ENCODE peak calls at places on chromosomes 5 and 9, in six cellular contexts. N, M, K, W, G and V are unnamed samples.

GRCh38 chr9:117720066-117720465 is 15.9 kb downstream of the TLR4 start:
- DNase-seq in N (no peak), M (no peak), K (peak), G (no peak), W (no peak), V (no peak)

GRCh38 chr5:72848474-72849428 is 32.3 kb downstream of the TNPO1 start:
- DNase-seq in W (peak), N (peak), K (peak), G (peak), M (peak), V (peak)

GRCh38 chr5:163677092-163677491 is 171.7 kb downstream of the MAT2B start:
- DNase-seq in G (no peak), M (no peak), K (no peak), W (no peak), N (no peak), V (no peak)

GRCh38 chr9:85569988-85570387 is 171.8 kb downstream of the AGTPBP1 start:
- DNase-seq in K (peak), M (peak), N (no peak), G (peak), W (no peak), V (peak)

GRCh38 chr5:109688647-109688998 is 1.1 kb upstream of the MAN2A1 start:
- DNase-seq in W (no peak), M (no peak), K (no peak), G (no peak), N (no peak), V (peak)

GRCh38 chr9:120882935-120883607 is 6.1 kb upstream of the PHF19 start:
- DNase-seq in M (no peak), N (no peak), K (no peak), W (no peak), G (no peak), V (no peak)

GRCh38 chr9:27442464-27442863 is 81.6 kb upstream of the IFNK start:
- DNase-seq in K (no peak), G (no peak), N (no peak), W (no peak), M (no peak), V (no peak)

GRCh38 chr5:36373527-36374086 is 71.9 kb upstream of the RANBP3L start:
- DNase-seq in K (peak), G (peak), M (peak), W (no peak), N (peak), V (peak)

GRCh38 chr5:181243521-181244307 is at the start of gene RACK1:
- DNase-seq in N (peak), M (peak), W (peak), G (peak), K (peak), V (peak)

GRCh38 chr5:21573915-21574314 is 1279.2 kb downstream of the CDH12 start:
- DNase-seq in K (no peak), W (no peak), N (no peak), G (no peak), M (no peak), V (no peak)

GRCh38 chr5:58794875-58795274 is 212.0 kb downstream of the RAB3C start:
- DNase-seq in M (peak), W (no peak), G (peak), K (peak), N (no peak), V (no peak)

GRCh38 chr9:131801811-131802210 is 61.9 kb upstream of the RAPGEF1 start:
- DNase-seq in K (no peak), M (no peak), G (no peak), W (no peak), N (no peak), V (no peak)

GRCh38 chr5:56786346-56786745 is 29.0 kb upstream of the MAP3K1 start:
- DNase-seq in N (no peak), M (no peak), K (no peak), W (no peak), G (no peak), V (no peak)

GRCh38 chr9:87567566-87567965 is 69.9 kb downstream of the DAPK1 start:
- DNase-seq in M (no peak), W (no peak), K (no peak), N (no peak), G (peak), V (no peak)

GRCh38 chr5:2094616-2094995 is 211.9 kb upstream of the IRX4 start:
- DNase-seq in W (peak), N (no peak), M (no peak), G (no peak), K (no peak), V (no peak)

GRCh38 chr9:34611811-34612787 is at the start of gene RPP25L:
- DNase-seq in K (peak), N (peak), W (peak), G (peak), M (peak), V (peak)

GRCh38 chr9:88953401-88954029 is 37.8 kb upstream of the S1PR3 start:
- DNase-seq in K (peak), W (no peak), N (no peak), G (peak), M (peak), V (peak)

GRCh38 chr5:143559586-143559985 is 156.1 kb upstream of the NR3C1 start:
- DNase-seq in W (no peak), G (no peak), N (no peak), M (no peak), K (no peak), V (no peak)

GRCh38 chr9:124790301-124790700 is 13.4 kb downstream of the OLFML2A start:
- DNase-seq in W (peak), M (no peak), G (no peak), K (no peak), N (no peak), V (no peak)

GRCh38 chr5:167951121-167951520 is 340.3 kb upstream of the WWC1 start:
- DNase-seq in G (no peak), N (no peak), M (no peak), K (no peak), W (no peak), V (peak)

GRCh38 chr5:37121465-37121864 is 127.7 kb downstream of the CPLANE1 start:
- DNase-seq in W (no peak), M (no peak), N (no peak), K (no peak), G (no peak), V (no peak)

GRCh38 chr5:6634788-6635430 is 1.7 kb downstream of the SRD5A1 start:
- DNase-seq in N (no peak), W (no peak), K (peak), M (peak), G (no peak), V (no peak)

GRCh38 chr5:33091571-33092363 is 349.0 kb upstream of the TARS1 start:
- DNase-seq in K (peak), W (no peak), G (peak), N (no peak), M (peak), V (peak)

GRCh38 chr5:119276976-119277375 is 78.8 kb upstream of the TNFAIP8 start:
- DNase-seq in W (no peak), N (no peak), M (no peak), G (no peak), K (no peak), V (no peak)

GRCh38 chr9:136858844-136859757 is 7.0 kb downstream of the MAMDC4 start:
- DNase-seq in K (peak), G (no peak), N (peak), W (peak), M (no peak), V (peak)

GRCh38 chr5:169431386-169431785 is 130.4 kb upstream of the SLIT3 start:
- DNase-seq in N (no peak), G (peak), M (no peak), W (no peak), K (peak), V (no peak)

GRCh38 chr5:160852049-160852448 is at the start of gene ATP10B:
- DNase-seq in K (no peak), N (no peak), W (no peak), G (no peak), M (no peak), V (no peak)

GRCh38 chr9:9387511-9388115 is 1225.2 kb downstream of the PTPRD start:
- DNase-seq in G (peak), K (no peak), N (no peak), W (no peak), M (no peak), V (no peak)

GRCh38 chr5:16082053-16082452 is 97.5 kb downstream of the MARCHF11 start:
- DNase-seq in K (peak), G (peak), N (no peak), W (no peak), M (no peak), V (no peak)

GRCh38 chr5:9342161-9342787 is 203.6 kb downstream of the SEMA5A start:
- DNase-seq in K (no peak), G (no peak), W (no peak), N (no peak), M (no peak), V (no peak)

GRCh38 chr9:7223981-7224380 is 466.2 kb downstream of the KDM4C start:
- DNase-seq in M (no peak), G (no peak), W (no peak), K (no peak), N (no peak), V (no peak)

GRCh38 chr5:78670870-78671269 is 22.3 kb upstream of the LHFPL2 start:
- DNase-seq in W (no peak), M (no peak), G (no peak), K (peak), N (no peak), V (no peak)

GRCh38 chr9:132372177-132373095 is 17.6 kb upstream of the SETX start:
- DNase-seq in M (peak), G (peak), N (no peak), K (peak), W (peak), V (no peak)

GRCh38 chr9:1051286-1052118 is 1.3 kb downstream of the DMRT2 start:
- DNase-seq in W (no peak), N (peak), G (no peak), M (no peak), K (no peak), V (no peak)

GRCh38 chr9:130872511-130872910 is 24.1 kb downstream of the QRFP start:
- DNase-seq in G (no peak), N (no peak), K (no peak), M (no peak), W (no peak), V (no peak)

GRCh38 chr5:157253547-157253946 is 12.4 kb upstream of the CYFIP2 start:
- DNase-seq in M (peak), G (peak), N (no peak), K (peak), W (no peak), V (peak)

GRCh38 chr5:5881294-5881693 is 458.8 kb downstream of the ICE1 start:
- DNase-seq in M (no peak), K (no peak), N (no peak), W (no peak), G (no peak), V (no peak)

GRCh38 chr9:117063721-117064471 is 351.0 kb downstream of the ASTN2 start:
- DNase-seq in G (no peak), N (no peak), M (no peak), K (no peak), W (no peak), V (no peak)

GRCh38 chr5:125961150-125961549 is 462.1 kb upstream of the GRAMD2B start:
- DNase-seq in K (no peak), G (no peak), M (no peak), N (no peak), W (no peak), V (no peak)